ENCODE peak calls at places on chromosome 13, in five cellular contexts. L, Q, K, T and E are unnamed samples.

GRCh38 chr13:113882266-113882627 is 18.4 kb upstream of the GAS6 start:
- DNase-seq in L (peak), Q (no peak), K (no peak), T (no peak), E (peak)

GRCh38 chr13:114064516-114065140 is 67.8 kb downstream of the RASA3 start:
- DNase-seq in L (no peak), Q (no peak), K (no peak), T (no peak), E (peak)

GRCh38 chr13:102845289-102845629 is 573 bp upstream of the ERCC5 start:
- DNase-seq in L (no peak), Q (no peak), K (no peak), T (no peak), E (no peak)

GRCh38 chr13:41492432-41493267 is 35.3 kb downstream of the RGCC start:
- DNase-seq in L (no peak), Q (peak), K (no peak), T (no peak), E (no peak)

GRCh38 chr13:48078251-48078656 is 16.6 kb downstream of the MED4 start:
- DNase-seq in L (no peak), Q (peak), K (peak), T (no peak), E (no peak)

GRCh38 chr13:111323549-111323948 is 3.1 kb downstream of the TEX29 start:
- DNase-seq in L (no peak), Q (no peak), K (peak), T (no peak), E (no peak)

GRCh38 chr13:33057019-33057785 is 41.0 kb downstream of the KL start:
- DNase-seq in L (no peak), Q (peak), K (peak), T (no peak), E (no peak)

GRCh38 chr13:48126944-48127814 is 32.3 kb upstream of the MED4 start:
- DNase-seq in L (peak), Q (peak), K (peak), T (peak), E (peak)

GRCh38 chr13:25833761-25834160 is 218.1 kb downstream of the SHISA2 start:
- DNase-seq in L (no peak), Q (no peak), K (no peak), T (no peak), E (no peak)

GRCh38 chr13:85283408-85283807 is 515.8 kb downstream of the SLITRK6 start:
- DNase-seq in L (no peak), Q (no peak), K (no peak), T (no peak), E (no peak)

GRCh38 chr13:25397763-25398162 is 26.0 kb downstream of the ATP8A2 start:
- DNase-seq in L (no peak), Q (no peak), K (peak), T (no peak), E (no peak)

GRCh38 chr13:27933580-27934328 is 14.0 kb downstream of the PDX1 start:
- DNase-seq in L (no peak), Q (no peak), K (no peak), T (no peak), E (no peak)

GRCh38 chr13:110536006-110536693 is 25.4 kb downstream of the RAB20 start:
- DNase-seq in L (no peak), Q (no peak), K (no peak), T (no peak), E (no peak)

GRCh38 chr13:112657850-112658445 is 31.9 kb upstream of the ATP11A start:
- DNase-seq in L (no peak), Q (no peak), K (peak), T (peak), E (no peak)

GRCh38 chr13:96575423-96576320 is 418.6 kb downstream of the OXGR1 start:
- DNase-seq in L (no peak), Q (no peak), K (no peak), T (no peak), E (no peak)

GRCh38 chr13:50400930-50401553 is 385.8 kb downstream of the KCNRG start:
- DNase-seq in L (no peak), Q (no peak), K (no peak), T (peak), E (peak)

GRCh38 chr13:106151056-106151699 is 384.3 kb downstream of the EFNB2 start:
- DNase-seq in L (no peak), Q (no peak), K (no peak), T (peak), E (no peak)

GRCh38 chr13:27304611-27305010 is 34.0 kb downstream of the RASL11A start:
- DNase-seq in L (no peak), Q (no peak), K (no peak), T (no peak), E (no peak)

GRCh38 chr13:109744512-109745051 is 41.8 kb downstream of the IRS2 start:
- DNase-seq in L (no peak), Q (no peak), K (peak), T (no peak), E (no peak)

GRCh38 chr13:91381371-91381770 is 17.1 kb upstream of the GPC5 start:
- DNase-seq in L (no peak), Q (no peak), K (no peak), T (no peak), E (no peak)

GRCh38 chr13:110557610-110558305 is 3.8 kb downstream of the RAB20 start:
- DNase-seq in L (no peak), Q (no peak), K (no peak), T (no peak), E (no peak)

GRCh38 chr13:33015791-33016323 is 366 bp upstream of the KL start:
- DNase-seq in L (peak), Q (peak), K (peak), T (no peak), E (no peak)

GRCh38 chr13:73092831-73093230 is 34.0 kb downstream of the KLF5 start:
- DNase-seq in L (no peak), Q (no peak), K (no peak), T (no peak), E (no peak)

GRCh38 chr13:113980489-113981064 is 6.7 kb upstream of the C13orf46 start:
- DNase-seq in L (no peak), Q (no peak), K (no peak), T (no peak), E (peak)

GRCh38 chr13:94481966-94482365 is 2.5 kb upstream of the DCT start:
- DNase-seq in L (no peak), Q (no peak), K (no peak), T (peak), E (no peak)